ENCODE peak calls at places on chromosomes 7 and 10, in four cellular contexts. J is GM12865, G is M059J, C is pancreas. U is an unnamed sample.

GRCh38 chr10:15842493-15843169 is 17.7 kb downstream of the MINDY3 start:
- DNase-seq in J (no peak), G (no peak), C (no peak), U (no peak)

GRCh38 chr10:11488126-11488525 is 123.3 kb downstream of the USP6NL start:
- DNase-seq in J (no peak), G (peak), C (no peak), U (no peak)

GRCh38 chr7:86963599-86964230 is 95.7 kb downstream of the ELAPOR2 start:
- DNase-seq in J (peak), G (no peak), C (no peak), U (no peak)

GRCh38 chr7:117750612-117751563 is 122.4 kb downstream of the CTTNBP2 start:
- DNase-seq in J (peak), G (peak), C (no peak), U (peak)

GRCh38 chr10:43707755-43708154 is 59.1 kb upstream of the ZNF32 start:
- DNase-seq in J (no peak), G (no peak), C (no peak), U (no peak)

GRCh38 chr10:132355754-132356153 is 23.8 kb downstream of the LRRC27 start:
- DNase-seq in J (no peak), G (no peak), C (no peak), U (no peak)

GRCh38 chr10:89518876-89519842 is 16.2 kb downstream of the SLC16A12 start:
- DNase-seq in J (no peak), G (peak), C (no peak), U (peak)

GRCh38 chr7:92720604-92721350 is 115.6 kb downstream of the CDK6 start:
- DNase-seq in J (peak), G (no peak), C (no peak), U (no peak)

GRCh38 chr10:129754211-129755050 is 209.6 kb downstream of the EBF3 start:
- DNase-seq in J (no peak), G (no peak), C (peak), U (no peak)

GRCh38 chr7:46291064-46291463 is 370.0 kb upstream of the IGFBP3 start:
- DNase-seq in J (peak), G (peak), C (no peak), U (peak)

GRCh38 chr10:117763528-117763927 is 221.0 kb downstream of the EMX2 start:
- DNase-seq in J (no peak), G (no peak), C (no peak), U (no peak)

GRCh38 chr10:86650151-86650550 is 4.2 kb upstream of the OPN4 start:
- DNase-seq in J (no peak), G (no peak), C (peak), U (no peak)

GRCh38 chr10:95536017-95536416 is 25.2 kb downstream of the SORBS1 start:
- DNase-seq in J (no peak), G (no peak), C (no peak), U (no peak)

GRCh38 chr7:116810267-116811116 is 51.9 kb upstream of the CAPZA2 start:
- DNase-seq in J (no peak), G (peak), C (peak), U (peak)

GRCh38 chr7:43884617-43885016 is 15.3 kb upstream of the MRPS24 start:
- DNase-seq in J (no peak), G (no peak), C (no peak), U (no peak)

GRCh38 chr10:102775973-102776669 is 32.4 kb downstream of the WBP1L start:
- DNase-seq in J (no peak), G (peak), C (peak), U (no peak)

GRCh38 chr10:14873090-14873760 is 5.4 kb upstream of the SUV39H2 start:
- DNase-seq in J (peak), G (peak), C (no peak), U (peak)

GRCh38 chr7:1744296-1745017 is 74.4 kb downstream of the ELFN1 start:
- DNase-seq in J (no peak), G (no peak), C (no peak), U (no peak)